ENCODE peak calls at places on chromosomes 3 and 15, in nine cellular contexts. One of them, this sample, is unnamed.

GRCh38 chr3:187112934-187113793 is 26.1 kb downstream of the RPL39L start:
- DNase-seq in choroid plexus epithelial cell: peak; percentile 71
- DNase-seq in cardiac fibroblast: peak; percentile 63
- DNase-seq in AG09309: no peak
- DNase-seq in BJ: no peak
- DNase-seq in GM06990: no peak
- DNase-seq in tibial artery: no peak
- DNase-seq in bronchial epithelial cell: peak; percentile 45
- DNase-seq in cardiac muscle cell: peak; percentile 58
- DNase-seq in this sample: no peak

GRCh38 chr3:57777774-57778173 is 21.7 kb downstream of the SLMAP start:
- DNase-seq in cardiac fibroblast: no peak
- DNase-seq in AG09309: no peak
- DNase-seq in bronchial epithelial cell: no peak
- DNase-seq in cardiac muscle cell: no peak
- DNase-seq in GM06990: no peak
- DNase-seq in BJ: no peak
- DNase-seq in tibial artery: no peak
- DNase-seq in choroid plexus epithelial cell: no peak
- DNase-seq in this sample: no peak

GRCh38 chr15:45333550-45333949 is 44.8 kb downstream of the GATM start:
- DNase-seq in AG09309: no peak
- DNase-seq in BJ: no peak
- DNase-seq in bronchial epithelial cell: no peak
- DNase-seq in choroid plexus epithelial cell: peak; percentile 27
- DNase-seq in cardiac fibroblast: peak; percentile 22
- DNase-seq in tibial artery: peak; percentile 37
- DNase-seq in GM06990: no peak
- DNase-seq in cardiac muscle cell: peak; percentile 77
- DNase-seq in this sample: no peak

GRCh38 chr15:101056366-101057334 is 137.5 kb downstream of the LRRK1 start:
- DNase-seq in choroid plexus epithelial cell: no peak
- DNase-seq in GM06990: no peak
- DNase-seq in cardiac muscle cell: peak; percentile 26
- DNase-seq in AG09309: no peak
- DNase-seq in tibial artery: no peak
- DNase-seq in cardiac fibroblast: peak; percentile 60
- DNase-seq in bronchial epithelial cell: peak; percentile 10
- DNase-seq in BJ: no peak
- DNase-seq in this sample: no peak

GRCh38 chr3:138935864-138936762 is 10.8 kb downstream of the FOXL2 start:
- DNase-seq in cardiac fibroblast: peak; percentile 60
- DNase-seq in choroid plexus epithelial cell: peak; percentile 55
- DNase-seq in AG09309: no peak
- DNase-seq in tibial artery: peak; percentile 52
- DNase-seq in cardiac muscle cell: peak; percentile 69
- DNase-seq in BJ: no peak
- DNase-seq in GM06990: peak; percentile 63
- DNase-seq in bronchial epithelial cell: no peak
- DNase-seq in this sample: no peak

GRCh38 chr3:31732548-31732947 is 199.8 kb downstream of the STT3B start:
- DNase-seq in choroid plexus epithelial cell: no peak
- DNase-seq in tibial artery: no peak
- DNase-seq in AG09309: no peak
- DNase-seq in GM06990: no peak
- DNase-seq in cardiac fibroblast: no peak
- DNase-seq in cardiac muscle cell: no peak
- DNase-seq in BJ: no peak
- DNase-seq in bronchial epithelial cell: no peak
- DNase-seq in this sample: no peak

GRCh38 chr3:2968475-2968874 is 141.7 kb downstream of the IL5RA start:
- DNase-seq in AG09309: no peak
- DNase-seq in bronchial epithelial cell: no peak
- DNase-seq in GM06990: no peak
- DNase-seq in cardiac muscle cell: no peak
- DNase-seq in BJ: no peak
- DNase-seq in tibial artery: no peak
- DNase-seq in choroid plexus epithelial cell: no peak
- DNase-seq in cardiac fibroblast: no peak
- DNase-seq in this sample: no peak

GRCh38 chr3:18438586-18438985 is 13.4 kb upstream of the SATB1 start:
- DNase-seq in AG09309: no peak
- DNase-seq in GM06990: no peak
- DNase-seq in BJ: no peak
- DNase-seq in bronchial epithelial cell: no peak
- DNase-seq in choroid plexus epithelial cell: no peak
- DNase-seq in cardiac fibroblast: no peak
- DNase-seq in cardiac muscle cell: no peak
- DNase-seq in tibial artery: no peak
- DNase-seq in this sample: no peak

GRCh38 chr3:193452338-193452737 is 73.8 kb upstream of the ATP13A5 start:
- DNase-seq in cardiac muscle cell: no peak
- DNase-seq in BJ: no peak
- DNase-seq in cardiac fibroblast: peak; percentile 5
- DNase-seq in bronchial epithelial cell: peak; percentile 25
- DNase-seq in choroid plexus epithelial cell: peak; percentile 4
- DNase-seq in tibial artery: no peak
- DNase-seq in AG09309: no peak
- DNase-seq in GM06990: no peak
- DNase-seq in this sample: no peak

GRCh38 chr3:188052229-188052965 is 101.6 kb upstream of the LPP start:
- DNase-seq in BJ: no peak
- DNase-seq in tibial artery: peak; percentile 93
- DNase-seq in AG09309: no peak
- DNase-seq in cardiac fibroblast: peak; percentile 35
- DNase-seq in cardiac muscle cell: peak; percentile 92
- DNase-seq in choroid plexus epithelial cell: peak; percentile 72
- DNase-seq in bronchial epithelial cell: no peak
- DNase-seq in GM06990: no peak
- DNase-seq in this sample: peak; percentile 51

GRCh38 chr3:101615525-101615924 is 41.5 kb downstream of the PCNP start:
- DNase-seq in choroid plexus epithelial cell: no peak
- DNase-seq in BJ: no peak
- DNase-seq in cardiac fibroblast: no peak
- DNase-seq in tibial artery: no peak
- DNase-seq in AG09309: no peak
- DNase-seq in cardiac muscle cell: no peak
- DNase-seq in GM06990: no peak
- DNase-seq in bronchial epithelial cell: no peak
- DNase-seq in this sample: no peak

DNA sequence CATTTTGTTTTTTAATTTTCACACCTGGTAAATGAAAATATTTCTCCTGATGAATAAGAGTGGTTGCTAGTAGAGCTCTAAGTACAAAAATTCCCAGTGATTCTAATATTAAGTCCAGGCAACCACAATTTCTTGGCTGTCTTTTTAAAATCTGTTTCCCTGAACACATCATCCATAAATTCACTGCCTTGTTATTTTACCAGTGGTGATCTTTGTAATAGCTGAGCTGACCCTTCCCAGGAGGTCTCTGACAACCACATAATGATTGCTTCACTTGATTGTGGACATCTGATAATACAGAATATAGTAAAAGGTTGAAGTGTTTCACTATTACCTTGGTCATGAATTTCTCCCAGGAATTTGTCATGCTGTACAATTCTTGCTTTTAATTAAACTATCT is 13.9 kb upstream of the TOP2B start:
- DNase-seq in GM06990: no peak
- DNase-seq in cardiac muscle cell: no peak
- DNase-seq in bronchial epithelial cell: no peak
- DNase-seq in tibial artery: no peak
- DNase-seq in BJ: no peak
- DNase-seq in cardiac fibroblast: no peak
- DNase-seq in AG09309: no peak
- DNase-seq in choroid plexus epithelial cell: peak; percentile 66
- DNase-seq in this sample: no peak
- H3K4me3 ChIP-seq in GM06990: no peak overlapping the region
- H3K4me3 ChIP-seq in cardiac muscle cell: no peak overlapping the region
- H3K4me3 ChIP-seq in bronchial epithelial cell: no peak overlapping the region
- H3K4me3 ChIP-seq in tibial artery: no peak overlapping the region
- H3K4me3 ChIP-seq in BJ: no peak overlapping the region
- H3K4me3 ChIP-seq in cardiac fibroblast: no peak overlapping the region
- H3K4me3 ChIP-seq in AG09309: no peak overlapping the region
- H3K4me3 ChIP-seq in choroid plexus epithelial cell: no peak overlapping the region
- H3K4me3 ChIP-seq in this sample: no peak overlapping the region

DNA sequence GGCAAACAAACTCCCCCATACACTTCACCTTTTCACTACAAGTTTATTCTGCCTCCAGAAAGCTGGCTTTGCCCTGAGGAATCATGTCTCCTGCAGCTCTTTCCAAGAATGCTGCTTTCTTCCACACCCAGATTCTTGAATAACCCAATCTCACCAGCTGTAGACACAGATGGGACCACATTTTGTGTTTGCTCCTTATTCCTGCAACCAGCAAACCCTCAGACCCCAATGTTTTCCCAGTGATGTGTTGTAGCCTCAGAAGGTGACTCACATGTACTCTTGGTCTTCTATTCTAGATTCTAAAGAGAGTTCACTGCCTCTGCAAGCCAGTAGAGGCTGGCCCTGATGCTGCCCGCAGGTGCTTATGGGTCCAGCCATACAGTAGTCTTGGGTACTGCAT is 23.6 kb upstream of the TRIM59 start:
- DNase-seq in BJ: peak; percentile 91
- DNase-seq in bronchial epithelial cell: peak; percentile 29
- DNase-seq in choroid plexus epithelial cell: peak; percentile 50
- DNase-seq in cardiac muscle cell: peak; percentile 24
- DNase-seq in GM06990: no peak
- DNase-seq in AG09309: peak; percentile 57
- DNase-seq in tibial artery: no peak
- DNase-seq in cardiac fibroblast: peak; percentile 87
- DNase-seq in this sample: no peak
- TF ChIP-seq CTCF in BJ: no peak
- TF ChIP-seq CTCF in bronchial epithelial cell: no peak
- TF ChIP-seq CTCF in choroid plexus epithelial cell: no peak
- TF ChIP-seq CTCF in cardiac muscle cell: no peak
- TF ChIP-seq CTCF in GM06990: no peak
- TF ChIP-seq CTCF in AG09309: no peak
- TF ChIP-seq CTCF in tibial artery: no peak
- TF ChIP-seq CTCF in cardiac fibroblast: peak; percentile 19
- TF ChIP-seq CTCF in this sample: no peak

DNA sequence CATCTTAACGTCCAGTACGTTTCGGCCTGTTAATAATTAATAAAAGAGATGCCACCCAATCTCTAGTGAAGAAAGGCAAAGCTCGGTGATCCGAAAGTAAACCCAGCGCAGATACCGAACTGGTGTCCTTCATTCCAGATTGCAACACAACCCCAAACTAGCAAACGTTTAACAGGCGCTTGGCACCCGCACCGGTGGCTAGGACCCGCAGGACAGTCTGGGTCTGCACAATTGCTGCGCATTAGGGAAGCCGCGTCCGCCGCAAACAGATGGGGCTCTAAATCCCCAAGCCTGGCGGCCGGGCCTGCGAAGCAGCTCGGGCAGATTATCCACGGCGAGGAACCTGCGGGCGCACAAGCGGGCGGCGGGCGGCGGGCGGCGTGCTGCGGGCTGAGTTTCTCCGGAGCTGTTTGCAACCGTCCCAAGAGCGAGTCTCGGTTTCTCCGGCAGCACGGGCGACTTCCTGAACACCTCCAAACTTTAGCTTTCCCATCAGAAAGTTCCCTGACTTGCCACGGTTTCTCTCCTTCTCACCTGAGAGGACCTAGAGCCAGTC is 112.1 kb upstream of the ICE2 start:
- DNase-seq in bronchial epithelial cell: no peak
- DNase-seq in AG09309: no peak
- DNase-seq in cardiac fibroblast: peak; percentile 62
- DNase-seq in tibial artery: peak; percentile 56
- DNase-seq in GM06990: peak; percentile 50
- DNase-seq in cardiac muscle cell: peak; percentile 43
- DNase-seq in BJ: no peak
- DNase-seq in choroid plexus epithelial cell: peak; percentile 51
- DNase-seq in this sample: no peak
- H3K4me3 ChIP-seq in bronchial epithelial cell: peak overlapping the region; percentile 67
- H3K4me3 ChIP-seq in AG09309: peak overlapping the region; percentile 68
- H3K4me3 ChIP-seq in cardiac fibroblast: peak overlapping the region; percentile 45
- H3K4me3 ChIP-seq in tibial artery: peak overlapping the region; percentile 77
- H3K4me3 ChIP-seq in GM06990: peak overlapping the region; percentile 79
- H3K4me3 ChIP-seq in cardiac muscle cell: peak overlapping the region; percentile 52
- H3K4me3 ChIP-seq in BJ: peak overlapping the region; percentile 66
- H3K4me3 ChIP-seq in choroid plexus epithelial cell: peak overlapping the region; percentile 66
- H3K4me3 ChIP-seq in this sample: peak overlapping the region; percentile 56

GRCh38 chr15:25568751-25569150 is 129.9 kb upstream of the UBE3A start:
- DNase-seq in GM06990: no peak
- DNase-seq in AG09309: no peak
- DNase-seq in tibial artery: peak; percentile 47
- DNase-seq in bronchial epithelial cell: no peak
- DNase-seq in cardiac muscle cell: no peak
- DNase-seq in cardiac fibroblast: no peak
- DNase-seq in choroid plexus epithelial cell: no peak
- DNase-seq in BJ: no peak
- DNase-seq in this sample: no peak
- TF ChIP-seq CTCF in GM06990: no peak
- TF ChIP-seq CTCF in AG09309: no peak
- TF ChIP-seq CTCF in tibial artery: no peak
- TF ChIP-seq CTCF in bronchial epithelial cell: no peak
- TF ChIP-seq CTCF in cardiac muscle cell: no peak
- TF ChIP-seq CTCF in cardiac fibroblast: no peak
- TF ChIP-seq CTCF in choroid plexus epithelial cell: no peak
- TF ChIP-seq CTCF in BJ: no peak
- TF ChIP-seq CTCF in this sample: no peak

GRCh38 chr15:74362482-74362881 is 5.0 kb downstream of the CYP11A1 start:
- DNase-seq in choroid plexus epithelial cell: no peak
- DNase-seq in cardiac fibroblast: no peak
- DNase-seq in BJ: no peak
- DNase-seq in AG09309: no peak
- DNase-seq in GM06990: no peak
- DNase-seq in cardiac muscle cell: no peak
- DNase-seq in tibial artery: no peak
- DNase-seq in bronchial epithelial cell: no peak
- DNase-seq in this sample: no peak
- H3K4me3 ChIP-seq in choroid plexus epithelial cell: no peak overlapping the region
- H3K4me3 ChIP-seq in cardiac fibroblast: no peak overlapping the region
- H3K4me3 ChIP-seq in BJ: no peak overlapping the region
- H3K4me3 ChIP-seq in AG09309: no peak overlapping the region
- H3K4me3 ChIP-seq in GM06990: no peak overlapping the region
- H3K4me3 ChIP-seq in cardiac muscle cell: no peak overlapping the region
- H3K4me3 ChIP-seq in tibial artery: no peak overlapping the region
- H3K4me3 ChIP-seq in bronchial epithelial cell: no peak overlapping the region
- H3K4me3 ChIP-seq in this sample: no peak overlapping the region